ENCODE peak calls at places on chromosomes 4 and X, in seven cellular contexts. One of them, this sample, is unnamed.

GRCh38 chr4:7222521-7222920 is 30.2 kb downstream of the SORCS2 start:
- DNase-seq in MG63: no peak
- DNase-seq in stimulated activated CD4-positive, alpha-beta T cell treated with anti-CD3 and anti-CD28 coated beads, TNF-alpha, amount 100 ng/mL, for 1 hour: no peak
- DNase-seq in type B pancreatic cell: no peak
- DNase-seq in A172: no peak
- DNase-seq in ureter: no peak
- DNase-seq in left lung: peak; percentile 71
- DNase-seq in this sample: no peak

GRCh38 chr4:39597695-39598381 is 40.8 kb downstream of the SMIM14 start:
- DNase-seq in MG63: no peak
- DNase-seq in stimulated activated CD4-positive, alpha-beta T cell treated with anti-CD3 and anti-CD28 coated beads, TNF-alpha, amount 100 ng/mL, for 1 hour: no peak
- DNase-seq in type B pancreatic cell: no peak
- DNase-seq in A172: no peak
- DNase-seq in ureter: no peak
- DNase-seq in left lung: no peak
- DNase-seq in this sample: no peak

GRCh38 chr4:53937918-53938317 is 126.5 kb downstream of the CHIC2 start:
- DNase-seq in MG63: peak; percentile 98
- DNase-seq in stimulated activated CD4-positive, alpha-beta T cell treated with anti-CD3 and anti-CD28 coated beads, TNF-alpha, amount 100 ng/mL, for 1 hour: no peak
- DNase-seq in type B pancreatic cell: no peak
- DNase-seq in A172: peak; percentile 79
- DNase-seq in ureter: no peak
- DNase-seq in left lung: no peak
- DNase-seq in this sample: peak; percentile 15

GRCh38 chr4:7365472-7366179 is 69.1 kb downstream of the PSAPL1 start:
- DNase-seq in MG63: peak; percentile 22
- DNase-seq in stimulated activated CD4-positive, alpha-beta T cell treated with anti-CD3 and anti-CD28 coated beads, TNF-alpha, amount 100 ng/mL, for 1 hour: no peak
- DNase-seq in type B pancreatic cell: no peak
- DNase-seq in A172: no peak
- DNase-seq in ureter: no peak
- DNase-seq in left lung: peak; percentile 65
- DNase-seq in this sample: no peak

GRCh38 chrX:104310084-104310483 is 55.4 kb upstream of the ESX1 start:
- DNase-seq in MG63: peak; percentile 31
- DNase-seq in stimulated activated CD4-positive, alpha-beta T cell treated with anti-CD3 and anti-CD28 coated beads, TNF-alpha, amount 100 ng/mL, for 1 hour: no peak
- DNase-seq in type B pancreatic cell: no peak
- DNase-seq in A172: no peak
- DNase-seq in ureter: no peak
- DNase-seq in left lung: no peak
- DNase-seq in this sample: peak; percentile 38

GRCh38 chrX:40646489-40647306 is 663 bp downstream of the CXorf38 start:
- DNase-seq in MG63: peak; percentile 31
- DNase-seq in stimulated activated CD4-positive, alpha-beta T cell treated with anti-CD3 and anti-CD28 coated beads, TNF-alpha, amount 100 ng/mL, for 1 hour: no peak
- DNase-seq in type B pancreatic cell: no peak
- DNase-seq in A172: peak; percentile 29
- DNase-seq in ureter: peak; percentile 47
- DNase-seq in left lung: peak; percentile 87
- DNase-seq in this sample: peak; percentile 39

GRCh38 chr4:107742791-107743190 is 22.8 kb upstream of the PAPSS1 start:
- DNase-seq in MG63: no peak
- DNase-seq in stimulated activated CD4-positive, alpha-beta T cell treated with anti-CD3 and anti-CD28 coated beads, TNF-alpha, amount 100 ng/mL, for 1 hour: no peak
- DNase-seq in type B pancreatic cell: no peak
- DNase-seq in A172: no peak
- DNase-seq in ureter: no peak
- DNase-seq in left lung: no peak
- DNase-seq in this sample: no peak

GRCh38 chr4:73823756-73824155 is 12.7 kb upstream of the CXCL6 start:
- DNase-seq in MG63: no peak
- DNase-seq in stimulated activated CD4-positive, alpha-beta T cell treated with anti-CD3 and anti-CD28 coated beads, TNF-alpha, amount 100 ng/mL, for 1 hour: no peak
- DNase-seq in type B pancreatic cell: no peak
- DNase-seq in A172: no peak
- DNase-seq in ureter: no peak
- DNase-seq in left lung: no peak
- DNase-seq in this sample: no peak

GRCh38 chr4:77193511-77194236 is 36.7 kb downstream of the CCNG2 start:
- DNase-seq in MG63: no peak
- DNase-seq in stimulated activated CD4-positive, alpha-beta T cell treated with anti-CD3 and anti-CD28 coated beads, TNF-alpha, amount 100 ng/mL, for 1 hour: peak; percentile 41
- DNase-seq in type B pancreatic cell: no peak
- DNase-seq in A172: no peak
- DNase-seq in ureter: peak; percentile 61
- DNase-seq in left lung: peak; percentile 89
- DNase-seq in this sample: no peak

GRCh38 chr4:139582044-139582443 is 26.0 kb upstream of the SETD7 start:
- DNase-seq in MG63: no peak
- DNase-seq in stimulated activated CD4-positive, alpha-beta T cell treated with anti-CD3 and anti-CD28 coated beads, TNF-alpha, amount 100 ng/mL, for 1 hour: no peak
- DNase-seq in type B pancreatic cell: no peak
- DNase-seq in A172: no peak
- DNase-seq in ureter: no peak
- DNase-seq in left lung: no peak
- DNase-seq in this sample: no peak

GRCh38 chrX:150569155-150569477 is 695 bp downstream of the MTM1 start:
- DNase-seq in MG63: no peak
- DNase-seq in stimulated activated CD4-positive, alpha-beta T cell treated with anti-CD3 and anti-CD28 coated beads, TNF-alpha, amount 100 ng/mL, for 1 hour: no peak
- DNase-seq in type B pancreatic cell: no peak
- DNase-seq in A172: no peak
- DNase-seq in ureter: no peak
- DNase-seq in left lung: no peak
- DNase-seq in this sample: peak; percentile 15

GRCh38 chr4:127698789-127699200 is 31.4 kb upstream of the SLC25A31 start:
- DNase-seq in MG63: no peak
- DNase-seq in stimulated activated CD4-positive, alpha-beta T cell treated with anti-CD3 and anti-CD28 coated beads, TNF-alpha, amount 100 ng/mL, for 1 hour: no peak
- DNase-seq in type B pancreatic cell: no peak
- DNase-seq in A172: peak; percentile 69
- DNase-seq in ureter: no peak
- DNase-seq in left lung: no peak
- DNase-seq in this sample: peak; percentile 82

GRCh38 chrX:124211312-124211942 is 121.0 kb upstream of the TEX13D start:
- DNase-seq in MG63: no peak
- DNase-seq in stimulated activated CD4-positive, alpha-beta T cell treated with anti-CD3 and anti-CD28 coated beads, TNF-alpha, amount 100 ng/mL, for 1 hour: no peak
- DNase-seq in type B pancreatic cell: no peak
- DNase-seq in A172: peak; percentile 0
- DNase-seq in ureter: no peak
- DNase-seq in left lung: no peak
- DNase-seq in this sample: peak; percentile 2

GRCh38 chr4:105350859-105351494 is 122.9 kb downstream of the PPA2 start:
- DNase-seq in MG63: no peak
- DNase-seq in stimulated activated CD4-positive, alpha-beta T cell treated with anti-CD3 and anti-CD28 coated beads, TNF-alpha, amount 100 ng/mL, for 1 hour: no peak
- DNase-seq in type B pancreatic cell: no peak
- DNase-seq in A172: no peak
- DNase-seq in ureter: no peak
- DNase-seq in left lung: no peak
- DNase-seq in this sample: no peak

GRCh38 chr4:87543835-87544461 is 14.8 kb upstream of the SPARCL1 start:
- DNase-seq in MG63: peak; percentile 22
- DNase-seq in stimulated activated CD4-positive, alpha-beta T cell treated with anti-CD3 and anti-CD28 coated beads, TNF-alpha, amount 100 ng/mL, for 1 hour: no peak
- DNase-seq in type B pancreatic cell: no peak
- DNase-seq in A172: peak; percentile 46
- DNase-seq in ureter: no peak
- DNase-seq in left lung: no peak
- DNase-seq in this sample: peak; percentile 32

GRCh38 chrX:119067023-119067739 is 5.6 kb upstream of the CT47C1 start:
- DNase-seq in MG63: peak; percentile 30
- DNase-seq in stimulated activated CD4-positive, alpha-beta T cell treated with anti-CD3 and anti-CD28 coated beads, TNF-alpha, amount 100 ng/mL, for 1 hour: no peak
- DNase-seq in type B pancreatic cell: no peak
- DNase-seq in A172: peak; percentile 16
- DNase-seq in ureter: peak; percentile 60
- DNase-seq in left lung: no peak
- DNase-seq in this sample: peak; percentile 44

This sample was measured in HCEC 1CT.